ENCODE peak calls at places on chromosomes 7 and 10, in four cellular contexts. One of them, this sample, is unnamed. For H3K36me3 and H3K4me1, the result is how much of the 10 kb centered on the place peaks cover.

GRCh38 chr10:121027390-121027789 is 176.2 kb downstream of the WDR11 start:
- DNase-seq in mesenchymal stem cell: no peak
- DNase-seq in neural progenitor cell: no peak
- DNase-seq in pancreas: no peak
- DNase-seq in this sample: no peak

GRCh38 chr7:100673942-100674431 is 447 bp downstream of the GNB2 start:
- DNase-seq in mesenchymal stem cell: no peak
- DNase-seq in neural progenitor cell: no peak
- DNase-seq in pancreas: peak
- DNase-seq in this sample: peak

GRCh38 chr7:134462337-134462925 is 3.5 kb upstream of the AKR1B1 start:
- DNase-seq in mesenchymal stem cell: peak
- DNase-seq in neural progenitor cell: no peak
- DNase-seq in pancreas: no peak
- DNase-seq in this sample: peak

GRCh38 chr10:70376436-70377378 is 5.7 kb downstream of the LRRC20 start:
- DNase-seq in mesenchymal stem cell: peak
- DNase-seq in neural progenitor cell: no peak
- DNase-seq in pancreas: no peak
- DNase-seq in this sample: peak

GRCh38 chr7:101728888-101729883 is 88.2 kb upstream of the CUX1 start:
- DNase-seq in mesenchymal stem cell: peak
- DNase-seq in neural progenitor cell: no peak
- DNase-seq in pancreas: no peak
- DNase-seq in this sample: peak

GRCh38 chr10:117174439-117175214 is 22.7 kb upstream of the KCNK18 start:
- DNase-seq in mesenchymal stem cell: peak
- DNase-seq in neural progenitor cell: peak
- DNase-seq in pancreas: peak
- DNase-seq in this sample: peak

GRCh38 chr7:141071260-141071854 is 2.5 kb upstream of the TMEM178B start:
- DNase-seq in mesenchymal stem cell: no peak
- DNase-seq in neural progenitor cell: peak
- DNase-seq in pancreas: peak
- DNase-seq in this sample: peak

GRCh38 chr10:51743146-51743545 is 43.8 kb upstream of the CSTF2T start:
- DNase-seq in mesenchymal stem cell: no peak
- DNase-seq in neural progenitor cell: peak
- DNase-seq in pancreas: no peak
- DNase-seq in this sample: no peak

GRCh38 chr7:40073239-40073638 is 61.2 kb downstream of the MPLKIP start:
- DNase-seq in mesenchymal stem cell: no peak
- DNase-seq in neural progenitor cell: no peak
- DNase-seq in pancreas: no peak
- DNase-seq in this sample: no peak

GRCh38 chr10:80187465-80188409 is 17.6 kb downstream of the ANXA11 start:
- DNase-seq in mesenchymal stem cell: no peak
- DNase-seq in neural progenitor cell: no peak
- DNase-seq in pancreas: no peak
- DNase-seq in this sample: no peak

GRCh38 chr7:155685070-155685790 is 40.8 kb downstream of the RBM33 start:
- DNase-seq in mesenchymal stem cell: no peak
- DNase-seq in neural progenitor cell: no peak
- DNase-seq in pancreas: no peak
- DNase-seq in this sample: no peak

GRCh38 chr10:110498982-110499795 is 1.5 kb downstream of the DUSP5 start:
- DNase-seq in mesenchymal stem cell: peak
- DNase-seq in neural progenitor cell: peak
- DNase-seq in pancreas: no peak
- DNase-seq in this sample: peak

GRCh38 chr7:81110673-81111072 is 191.8 kb upstream of the SEMA3C start:
- DNase-seq in mesenchymal stem cell: no peak
- DNase-seq in neural progenitor cell: no peak
- DNase-seq in pancreas: no peak
- DNase-seq in this sample: no peak

GRCh38 chr10:46524471-46525176 is 31.8 kb downstream of the GPRIN2 start:
- DNase-seq in mesenchymal stem cell: peak
- DNase-seq in neural progenitor cell: peak
- DNase-seq in pancreas: peak
- DNase-seq in this sample: peak

GRCh38 chr10:21732067-21732772 is 198.2 kb downstream of the MLLT10 start:
- DNase-seq in mesenchymal stem cell: peak
- DNase-seq in neural progenitor cell: peak
- DNase-seq in pancreas: no peak
- DNase-seq in this sample: peak

GRCh38 chr7:157429680-157430224 is 92.9 kb downstream of the DNAJB6 start:
- DNase-seq in mesenchymal stem cell: no peak
- DNase-seq in neural progenitor cell: no peak
- DNase-seq in pancreas: no peak
- DNase-seq in this sample: no peak

GRCh38 chr10:62814901-62815372 is 1.2 kb downstream of the EGR2 start:
- DNase-seq in mesenchymal stem cell: peak
- DNase-seq in neural progenitor cell: peak
- DNase-seq in pancreas: peak
- DNase-seq in this sample: no peak

GRCh38 chr7:127114739-127115265 is 137.9 kb downstream of the GRM8 start:
- DNase-seq in mesenchymal stem cell: no peak
- DNase-seq in neural progenitor cell: no peak
- DNase-seq in pancreas: no peak
- DNase-seq in this sample: no peak

GRCh38 chr10:75247797-75248196 is 12.0 kb upstream of the COMTD1 start:
- DNase-seq in mesenchymal stem cell: no peak
- DNase-seq in neural progenitor cell: no peak
- DNase-seq in pancreas: no peak
- DNase-seq in this sample: no peak

GRCh38 chr7:96397936-96398596 is 76.2 kb upstream of the SLC25A13 start:
- DNase-seq in mesenchymal stem cell: no peak
- DNase-seq in neural progenitor cell: peak
- DNase-seq in pancreas: no peak
- DNase-seq in this sample: peak

GRCh38 chr10:108757946-108758345 is 1165.4 kb downstream of the XPNPEP1 start:
- DNase-seq in mesenchymal stem cell: no peak
- DNase-seq in neural progenitor cell: no peak
- DNase-seq in pancreas: no peak
- DNase-seq in this sample: no peak

GRCh38 chr10:100229819-100230422 is 525 bp upstream of the CHUK start:
- DNase-seq in mesenchymal stem cell: no peak
- DNase-seq in neural progenitor cell: no peak
- DNase-seq in pancreas: no peak
- DNase-seq in this sample: no peak

DNA sequence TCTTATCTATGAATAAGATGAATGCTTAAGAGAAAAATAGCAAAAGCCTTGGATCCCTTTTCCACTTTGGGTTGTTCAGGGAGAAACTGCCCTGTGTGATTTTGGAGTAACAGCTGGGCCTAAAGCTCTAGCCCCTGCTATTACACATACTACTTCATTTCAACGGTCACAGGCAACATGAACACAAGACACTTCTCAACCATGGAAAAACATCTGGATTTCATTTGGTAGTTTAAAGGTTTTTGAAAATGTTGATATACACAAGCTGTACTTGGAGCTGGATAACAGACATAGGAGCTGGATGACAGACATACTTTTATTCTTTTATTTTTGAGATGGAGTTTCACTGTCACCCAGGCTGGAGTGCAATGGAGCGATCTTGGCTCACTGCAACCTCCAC is 2.7 kb upstream of the CHUK start:
- DNase-seq in mesenchymal stem cell: no peak
- DNase-seq in neural progenitor cell: no peak
- DNase-seq in pancreas: no peak
- DNase-seq in this sample: no peak
- H3K36me3 ChIP-seq in mesenchymal stem cell: under half
- H3K36me3 ChIP-seq in neural progenitor cell: under half
- H3K36me3 ChIP-seq in pancreas: under half
- H3K36me3 ChIP-seq in this sample: under half

DNA sequence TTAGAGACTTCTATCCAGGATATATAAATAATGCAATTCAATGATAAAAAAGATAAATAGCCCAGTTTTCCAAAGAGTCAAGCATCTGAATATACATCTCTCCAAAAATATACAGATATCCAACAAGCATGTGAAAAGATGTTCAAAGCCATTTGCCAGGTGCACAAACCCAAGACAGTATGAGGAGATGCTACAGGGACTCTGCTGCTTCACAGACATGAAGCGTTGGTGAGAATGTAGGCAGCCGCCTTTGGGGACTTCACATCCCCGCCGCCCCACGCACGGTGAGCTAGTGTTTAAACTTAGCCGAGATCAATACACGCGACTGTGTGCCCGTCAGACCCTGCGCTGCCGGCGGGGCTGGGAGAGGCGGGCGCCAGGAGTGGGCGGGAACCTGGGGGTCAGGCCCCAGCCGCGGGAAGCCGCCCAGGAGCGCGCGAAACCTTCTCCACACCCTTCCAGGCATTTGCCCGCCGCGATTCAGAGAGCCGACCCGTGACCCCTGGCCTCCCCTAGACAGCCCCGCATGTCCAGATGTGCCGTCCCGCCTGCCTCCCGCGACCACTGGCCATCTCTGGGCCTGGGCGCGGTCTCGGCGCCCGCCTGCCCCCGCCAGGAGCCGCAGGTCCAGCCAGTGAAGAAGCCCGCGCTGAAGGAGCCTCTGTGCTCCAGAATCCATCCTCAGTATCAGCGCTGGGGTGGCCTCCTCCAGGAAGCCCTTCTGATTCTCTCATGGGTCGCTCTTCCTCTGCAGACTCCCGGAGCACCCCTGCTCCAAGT is 823 bp upstream of the ALOX5 start:
- DNase-seq in mesenchymal stem cell: no peak
- DNase-seq in neural progenitor cell: peak
- DNase-seq in pancreas: peak
- DNase-seq in this sample: no peak
- H3K4me3 ChIP-seq in mesenchymal stem cell: no peak
- H3K4me3 ChIP-seq in neural progenitor cell: peak
- H3K4me3 ChIP-seq in pancreas: peak
- H3K4me3 ChIP-seq in this sample: no peak

GRCh38 chr7:92622680-92623079 is 32.5 kb upstream of the FAM133B start:
- DNase-seq in mesenchymal stem cell: no peak
- DNase-seq in neural progenitor cell: no peak
- DNase-seq in pancreas: no peak
- DNase-seq in this sample: no peak
- H3K4me1 ChIP-seq in mesenchymal stem cell: under half
- H3K4me1 ChIP-seq in neural progenitor cell: under half
- H3K4me1 ChIP-seq in pancreas: under half
- H3K4me1 ChIP-seq in this sample: under half

GRCh38 chr7:76053461-76053860 is 5.6 kb downstream of the MDH2 start:
- DNase-seq in mesenchymal stem cell: no peak
- DNase-seq in neural progenitor cell: no peak
- DNase-seq in pancreas: no peak
- DNase-seq in this sample: no peak
- H3K36me3 ChIP-seq in mesenchymal stem cell: under half
- H3K36me3 ChIP-seq in neural progenitor cell: under half
- H3K36me3 ChIP-seq in pancreas: under half
- H3K36me3 ChIP-seq in this sample: under half

DNA sequence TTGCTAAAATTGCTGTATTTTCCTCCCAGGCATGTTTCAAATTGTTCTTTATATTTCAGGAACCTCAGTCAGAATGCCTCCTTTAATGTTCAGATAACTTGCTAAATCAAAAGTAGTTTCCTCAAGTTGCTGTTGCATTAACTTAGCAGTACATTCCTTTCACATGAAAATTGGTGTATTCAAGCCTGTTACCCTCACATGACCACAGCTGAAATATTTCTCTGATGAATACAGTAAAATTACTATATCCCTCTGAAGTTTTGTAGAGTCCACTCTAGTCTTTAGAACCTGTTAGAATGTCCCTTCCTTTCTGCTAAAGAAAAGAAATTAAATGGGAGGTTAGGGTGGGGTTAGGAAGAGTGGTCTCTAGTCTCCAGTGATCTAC is 24.5 kb upstream of the C1GALT1 start:
- DNase-seq in mesenchymal stem cell: no peak
- DNase-seq in neural progenitor cell: no peak
- DNase-seq in pancreas: no peak
- DNase-seq in this sample: peak
- H3K4me3 ChIP-seq in mesenchymal stem cell: peak
- H3K4me3 ChIP-seq in neural progenitor cell: no peak
- H3K4me3 ChIP-seq in pancreas: no peak
- H3K4me3 ChIP-seq in this sample: peak

DNA sequence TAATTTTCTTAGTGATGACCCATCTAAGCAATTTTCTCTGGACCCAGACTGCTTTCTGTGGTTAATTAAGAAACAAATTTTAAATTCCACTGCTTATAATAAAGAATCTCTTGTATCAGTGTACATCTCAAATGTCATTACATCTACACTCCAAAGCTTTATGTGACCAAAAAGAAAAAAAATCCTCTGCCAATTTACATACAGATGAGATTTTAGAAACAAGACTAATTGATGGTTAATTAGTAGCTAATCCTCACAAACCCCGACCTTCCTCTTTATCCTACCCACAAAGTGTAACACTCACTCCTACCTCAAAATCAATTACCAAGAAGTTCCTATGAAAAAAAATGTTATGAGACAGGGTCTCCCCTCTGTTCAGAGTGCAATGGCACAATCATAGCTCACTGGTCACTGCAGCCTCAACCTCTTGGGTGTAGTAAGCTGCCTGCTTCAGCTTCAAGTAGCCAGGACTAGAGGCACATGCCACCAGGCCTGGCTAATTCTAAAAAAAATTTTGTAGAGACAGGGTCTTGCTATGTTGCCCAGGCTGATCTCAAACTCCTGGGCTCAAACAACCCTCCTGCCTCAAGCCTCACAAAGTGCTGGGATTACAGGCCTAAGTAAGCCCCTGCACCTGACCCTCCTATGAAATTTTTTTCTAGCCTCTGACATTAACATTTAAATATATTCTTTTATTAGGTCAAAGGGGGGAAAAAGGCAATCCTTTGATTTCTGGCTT is 14.8 kb downstream of the KIF5B start:
- DNase-seq in mesenchymal stem cell: no peak
- DNase-seq in neural progenitor cell: no peak
- DNase-seq in pancreas: no peak
- DNase-seq in this sample: no peak
- H3K4me1 ChIP-seq in mesenchymal stem cell: under half
- H3K4me1 ChIP-seq in neural progenitor cell: under half
- H3K4me1 ChIP-seq in pancreas: under half
- H3K4me1 ChIP-seq in this sample: under half

This sample was measured in fibroblast of lung.